ENCODE peak calls at places on chromosomes 3 and 15, in four cellular contexts. E is psoas muscle, R is heart left ventricle, Z is prostate gland. J is an unnamed sample.

GRCh38 chr3:62669161-62669560 is 206.1 kb downstream of the CADPS start:
- DNase-seq in E (no peak), R (no peak), Z (no peak), J (no peak)

GRCh38 chr15:57752426-57752825 is 45.9 kb downstream of the POLR2M start:
- DNase-seq in E (peak; percentile 63), R (peak; percentile 55), Z (no peak), J (no peak)

GRCh38 chr15:28927043-28927442 is 41.3 kb downstream of the APBA2 start:
- DNase-seq in E (no peak), R (no peak), Z (no peak), J (no peak)

GRCh38 chr3:113698891-113699465 is 2.5 kb upstream of the USF3 start:
- DNase-seq in E (no peak), R (no peak), Z (no peak), J (no peak)

GRCh38 chr3:187971629-187972028 is 182.3 kb upstream of the LPP start:
- DNase-seq in E (no peak), R (no peak), Z (no peak), J (no peak)

GRCh38 chr3:170178631-170179030 is 2.9 kb downstream of the PHC3 start:
- DNase-seq in E (no peak), R (no peak), Z (no peak), J (no peak)

GRCh38 chr15:73936181-73936580 is 9.9 kb downstream of the LOXL1 start:
- DNase-seq in E (peak; percentile 35), R (no peak), Z (no peak), J (peak; percentile 57)

GRCh38 chr3:110391640-110392395 is 679.8 kb upstream of the NECTIN3 start:
- DNase-seq in E (no peak), R (no peak), Z (no peak), J (no peak)

GRCh38 chr3:159229161-159229560 is 427.3 kb downstream of the MFSD1 start:
- DNase-seq in E (no peak), R (no peak), Z (no peak), J (no peak)

GRCh38 chr15:29774900-29775299 is 47.4 kb downstream of the TJP1 start:
- DNase-seq in E (no peak), R (no peak), Z (no peak), J (no peak)

GRCh38 chr15:45635191-45635638 is 386 bp downstream of the SQOR start:
- DNase-seq in E (peak; percentile 91), R (peak; percentile 66), Z (peak; percentile 62), J (peak; percentile 85)

GRCh38 chr3:126572343-126572742 is 13.6 kb upstream of the C3orf22 start:
- DNase-seq in E (no peak), R (no peak), Z (no peak), J (no peak)

GRCh38 chr3:126577256-126577655 is 18.5 kb upstream of the C3orf22 start:
- DNase-seq in E (no peak), R (no peak), Z (no peak), J (no peak)

GRCh38 chr3:126571078-126571477 is 12.3 kb upstream of the C3orf22 start:
- DNase-seq in E (no peak), R (no peak), Z (no peak), J (no peak)

GRCh38 chr3:126570103-126570541 is 11.4 kb upstream of the C3orf22 start:
- DNase-seq in E (no peak), R (no peak), Z (no peak), J (no peak)

DNA sequence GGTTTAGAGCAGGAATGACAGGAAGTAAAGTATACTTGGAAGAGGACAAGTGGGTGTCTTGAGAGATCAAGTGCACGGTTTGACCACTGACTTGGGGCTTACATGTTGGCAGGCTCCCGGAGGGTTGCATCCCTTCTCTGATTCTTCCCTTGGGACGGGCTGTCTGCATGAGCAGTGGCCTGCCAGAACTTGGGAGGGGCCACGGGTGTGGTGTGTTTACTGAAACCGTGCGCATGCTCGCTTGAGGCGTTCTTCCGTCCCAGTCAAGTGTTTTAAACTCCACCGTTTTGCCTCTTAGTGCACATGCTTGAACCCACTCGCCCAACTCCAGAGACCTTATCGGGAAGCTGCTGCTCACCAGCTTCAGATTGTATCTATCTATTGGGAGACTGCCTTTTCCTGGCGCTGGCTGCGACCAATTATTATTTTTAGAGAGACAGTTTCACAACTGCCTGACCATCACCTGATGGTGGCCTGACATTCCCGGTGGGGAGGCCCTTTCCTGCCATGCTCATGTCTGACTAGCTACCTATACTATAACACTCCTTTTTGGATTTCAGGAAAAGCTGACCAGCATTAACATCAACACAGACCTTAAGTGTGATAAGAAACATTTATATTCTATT is 14.9 kb upstream of the C3orf22 start:
- DNase-seq in E (peak; percentile 63), R (no peak), Z (no peak), J (no peak)
- H3K4me3 ChIP-seq in E (peak overlapping the region; percentile 37), R (no peak overlapping the region), Z (no peak overlapping the region), J (no peak overlapping the region)

GRCh38 chr3:6262035-6262434 is 598.9 kb upstream of the GRM7 start:
- DNase-seq in E (no peak), R (no peak), Z (no peak), J (no peak)

GRCh38 chr3:6260551-6261191 is 600.2 kb upstream of the GRM7 start:
- DNase-seq in E (no peak), R (no peak), Z (no peak), J (no peak)

GRCh38 chr3:6266135-6266534 is 594.8 kb upstream of the GRM7 start:
- DNase-seq in E (no peak), R (no peak), Z (no peak), J (no peak)

GRCh38 chr3:6264036-6264435 is 596.9 kb upstream of the GRM7 start:
- DNase-seq in E (no peak), R (no peak), Z (no peak), J (no peak)

GRCh38 chr3:6264906-6265305 is 596.0 kb upstream of the GRM7 start:
- DNase-seq in E (no peak), R (no peak), Z (no peak), J (no peak)
- H3K9me3 ChIP-seq in E (no peaks in the 10 kb centered on the region), R (no peaks in the 10 kb centered on the region), Z (no peaks in the 10 kb centered on the region), J (no peaks in the 10 kb centered on the region)

GRCh38 chr15:99170476-99171065 is 65.7 kb downstream of the SYNM start:
- DNase-seq in E (no peak), R (no peak), Z (no peak), J (no peak)
- H3K27ac ChIP-seq in E (peak overlapping the region; percentile 94), R (peak overlapping the region; percentile 84), Z (peak overlapping the region; percentile 76), J (peak overlapping the region; percentile 98)

GRCh38 chr3:126354776-126355175 is 2.4 kb downstream of the KLF15 start:
- DNase-seq in E (peak; percentile 56), R (no peak), Z (no peak), J (peak; percentile 66)

GRCh38 chr3:126356373-126357298 is 572 bp downstream of the KLF15 start:
- DNase-seq in E (peak; percentile 84), R (peak; percentile 41), Z (peak; percentile 41), J (peak; percentile 63)

GRCh38 chr3:126353694-126354321 is 3.4 kb downstream of the KLF15 start:
- DNase-seq in E (peak; percentile 60), R (no peak), Z (no peak), J (peak; percentile 67)

GRCh38 chr3:126355777-126356372 is 1.3 kb downstream of the KLF15 start:
- DNase-seq in E (peak; percentile 99), R (peak; percentile 94), Z (peak; percentile 98), J (peak; percentile 99)

GRCh38 chr3:126355251-126355650 is 2.0 kb downstream of the KLF15 start:
- DNase-seq in E (peak; percentile 46), R (no peak), Z (no peak), J (peak; percentile 51)
- H3K4me3 ChIP-seq in E (peak overlapping the region; percentile 74), R (peak overlapping the region; percentile 76), Z (peak overlapping the region; percentile 96), J (peak overlapping the region; percentile 60)

DNA sequence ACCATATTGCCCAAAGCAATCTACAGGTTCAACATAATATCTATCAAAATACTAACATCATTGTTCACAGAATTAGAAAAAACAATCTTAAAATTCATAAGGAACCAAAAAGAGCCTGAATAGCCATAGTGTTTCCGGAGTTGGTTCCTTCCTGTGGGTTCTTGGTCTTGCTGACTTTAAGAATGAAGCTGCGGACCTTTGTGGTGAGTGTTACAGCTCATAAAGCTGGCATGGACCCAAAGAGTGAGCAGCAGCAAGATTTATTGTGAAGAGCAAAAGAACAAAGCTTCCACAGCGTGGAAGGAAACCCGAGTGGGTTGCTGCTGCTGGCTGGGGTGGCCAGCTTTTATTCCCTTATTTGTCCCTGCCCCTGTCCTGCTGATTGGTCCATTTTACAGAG is 15.3 kb upstream of the ACVR2B start:
- DNase-seq in E (no peak), R (no peak), Z (no peak), J (no peak)
- H3K9me3 ChIP-seq in E (peaks cover 15% of the 10 kb centered on the region), R (peaks cover under 1% of the 10 kb centered on the region), Z (no peaks in the 10 kb centered on the region), J (peaks cover 7% of the 10 kb centered on the region)

DNA sequence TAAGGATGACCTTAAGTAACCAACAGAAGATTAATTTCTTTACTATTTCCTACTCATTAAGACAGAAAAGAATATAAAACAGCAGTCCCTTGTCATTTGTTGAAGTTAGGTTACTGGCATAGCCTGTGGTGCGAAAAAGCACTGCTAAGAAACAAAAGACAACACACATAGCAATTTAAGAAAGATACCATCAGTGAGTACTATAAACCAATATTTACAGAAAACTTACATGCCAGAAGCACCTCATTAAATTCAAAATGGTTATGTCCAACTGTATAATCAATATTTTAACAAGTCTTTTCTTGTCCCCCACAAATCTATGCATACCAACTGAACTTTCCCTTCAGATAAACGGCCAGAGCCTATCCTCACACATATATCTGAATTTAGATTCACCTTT is 42.0 kb downstream of the ANKRD28 start:
- DNase-seq in E (no peak), R (no peak), Z (no peak), J (no peak)
- H3K27ac ChIP-seq in E (no peak overlapping the region), R (no peak overlapping the region), Z (peak overlapping the region; percentile 25), J (peak overlapping the region; percentile 14)

DNA sequence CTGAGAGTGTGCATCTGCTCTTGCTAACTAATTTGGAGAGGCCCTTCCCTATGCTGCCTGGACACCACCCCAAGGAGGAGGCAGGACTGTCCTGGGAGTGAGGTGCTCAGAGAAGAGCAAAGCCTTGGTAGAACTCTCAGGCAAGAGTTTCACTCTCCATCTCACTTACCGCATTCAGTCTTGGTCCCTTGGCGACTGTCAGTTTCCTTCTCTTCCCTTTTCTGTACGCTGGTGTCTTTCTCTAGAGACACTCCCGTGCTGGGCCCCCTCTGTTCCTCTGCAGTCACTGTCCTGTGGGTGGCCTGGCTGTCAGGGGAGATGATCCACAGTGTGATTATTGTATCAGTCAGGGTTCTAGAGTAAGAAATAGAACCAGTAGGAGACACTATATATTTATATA is 44.0 kb downstream of the IDH2 start:
- DNase-seq in E (no peak), R (no peak), Z (no peak), J (no peak)
- H3K4me3 ChIP-seq in E (no peak overlapping the region), R (no peak overlapping the region), Z (no peak overlapping the region), J (no peak overlapping the region)

GRCh38 chr15:65355983-65356353 is 21.8 kb downstream of the IGDCC3 start:
- DNase-seq in E (no peak), R (no peak), Z (no peak), J (no peak)
- H3K9me3 ChIP-seq in E (no peaks in the 10 kb centered on the region), R (no peaks in the 10 kb centered on the region), Z (no peaks in the 10 kb centered on the region), J (no peaks in the 10 kb centered on the region)

DNA sequence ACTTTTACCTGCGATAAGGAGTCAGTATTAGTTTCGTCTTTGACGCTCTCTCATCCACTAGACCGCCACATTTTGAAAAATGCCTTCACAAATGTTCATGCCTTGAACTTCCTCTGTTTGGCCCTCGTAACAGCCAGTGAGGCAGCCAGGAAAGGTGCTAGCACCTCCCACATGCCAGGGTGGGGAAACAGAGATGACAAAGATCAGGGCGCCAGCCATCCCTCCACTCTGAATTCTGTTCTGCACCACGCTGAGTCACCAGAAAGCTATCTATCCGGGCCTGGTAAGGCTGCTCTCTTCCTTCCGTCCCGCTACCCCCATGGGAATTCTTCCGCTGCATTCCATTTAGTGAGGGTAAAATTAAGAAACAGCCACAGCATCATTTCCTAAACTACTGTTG is 31.3 kb upstream of the BCL2L10 start:
- DNase-seq in E (no peak), R (no peak), Z (no peak), J (no peak)
- H3K27ac ChIP-seq in E (no peak overlapping the region), R (no peak overlapping the region), Z (no peak overlapping the region), J (no peak overlapping the region)

J was measured in tibial artery.